ENCODE peak calls at places on chromosomes 12 and 14, in six cellular contexts. L is body of pancreas, N is endodermal cell, V is cardiac muscle cell, Q is heart right ventricle, D is transverse colon. M is an unnamed sample. For H3K9me3, the result is how much of the 10 kb centered on the place peaks cover.

GRCh38 chr14:65230287-65230728 is 128.0 kb upstream of the MAX start:
- DNase-seq in L (peak), N (no peak), V (peak), Q (peak), D (no peak), M (no peak)

GRCh38 chr14:31122921-31123320 is 84.7 kb downstream of the HECTD1 start:
- DNase-seq in Q (no peak), V (no peak), N (no peak), D (no peak), L (no peak), M (no peak)

GRCh38 chr14:96316087-96316486 is 47.1 kb downstream of the ATG2B start:
- DNase-seq in L (no peak), N (no peak), Q (no peak), D (no peak), V (no peak), M (no peak)

GRCh38 chr12:132075026-132075713 is 68.9 kb downstream of the DDX51 start:
- DNase-seq in L (no peak), Q (no peak), V (no peak), D (no peak), N (peak), M (no peak)

GRCh38 chr14:85421166-85421877 is 108.6 kb upstream of the FLRT2 start:
- DNase-seq in V (no peak), D (no peak), Q (no peak), L (no peak), N (no peak), M (no peak)

GRCh38 chr14:36604757-36605505 is 22.5 kb upstream of the NKX2-8 start:
- DNase-seq in L (peak), N (peak), Q (peak), D (peak), V (peak), M (no peak)

GRCh38 chr12:46386877-46387629 is 14.5 kb upstream of the SLC38A2 start:
- DNase-seq in V (no peak), N (peak), L (no peak), Q (peak), D (peak), M (no peak)

GRCh38 chr12:108683906-108684556 is 47.3 kb downstream of the CORO1C start:
- DNase-seq in L (no peak), D (no peak), V (no peak), N (no peak), Q (no peak), M (no peak)

GRCh38 chr12:3655331-3655900 is 97.5 kb downstream of the CRACR2A start:
- DNase-seq in L (no peak), Q (no peak), D (no peak), V (peak), N (peak), M (no peak)

GRCh38 chr12:100127766-100128508 is 14.7 kb downstream of the BLTP3B start:
- DNase-seq in N (no peak), D (no peak), V (no peak), L (no peak), Q (no peak), M (no peak)

GRCh38 chr12:125544979-125545378 is 479.7 kb downstream of the AACS start:
- DNase-seq in V (no peak), D (no peak), N (no peak), Q (no peak), L (no peak), M (no peak)

GRCh38 chr12:12008232-12008850 is 62.4 kb upstream of the BCL2L14 start:
- DNase-seq in V (no peak), L (no peak), Q (no peak), D (peak), N (peak), M (peak)

GRCh38 chr14:30657606-30658163 is 35.6 kb downstream of the SCFD1 start:
- DNase-seq in V (no peak), L (no peak), Q (no peak), D (no peak), N (no peak), M (no peak)

GRCh38 chr14:25048170-25049126 is 1.5 kb downstream of the STXBP6 start:
- DNase-seq in N (peak), Q (peak), D (peak), L (peak), V (no peak), M (no peak)

GRCh38 chr12:53676715-53677611 is 1.1 kb upstream of the ATP5MC2 start:
- DNase-seq in V (peak), D (peak), L (peak), N (peak), Q (peak), M (peak)

GRCh38 chr14:74510211-74510931 is 16.8 kb downstream of the ISCA2 start:
- DNase-seq in Q (no peak), D (no peak), V (peak), L (no peak), N (peak), M (no peak)

GRCh38 chr12:70255311-70255710 is 12.1 kb downstream of the CNOT2 start:
- DNase-seq in D (no peak), V (no peak), N (no peak), L (no peak), Q (no peak), M (no peak)

GRCh38 chr14:74852922-74853530 is 22.9 kb downstream of the PROX2 start:
- DNase-seq in D (no peak), L (no peak), N (no peak), V (no peak), Q (no peak), M (no peak)

GRCh38 chr12:10159280-10159679 is 12.7 kb downstream of the OLR1 start:
- DNase-seq in V (no peak), Q (no peak), L (no peak), N (no peak), D (no peak), M (no peak)

GRCh38 chr12:2891240-2892053 is 756 bp downstream of the TULP3 start:
- DNase-seq in L (peak), Q (peak), V (peak), N (peak), D (peak), M (no peak)

GRCh38 chr12:72134934-72135333 is 137.2 kb upstream of the TRHDE start:
- DNase-seq in N (no peak), V (no peak), L (no peak), D (no peak), Q (no peak), M (no peak)

GRCh38 chr12:19547258-19547657 is 108.0 kb downstream of the AEBP2 start:
- DNase-seq in V (no peak), D (no peak), L (no peak), N (no peak), Q (no peak), M (no peak)

GRCh38 chr14:37198273-37198598 is 499 bp downstream of the MIPOL1 start:
- DNase-seq in N (no peak), D (no peak), L (no peak), V (no peak), Q (no peak), M (no peak)

GRCh38 chr12:68812553-68813241 is 4.7 kb downstream of the MDM2 start:
- DNase-seq in V (no peak), L (no peak), Q (no peak), D (no peak), N (no peak), M (no peak)

GRCh38 chr12:90801776-90802175 is 153.2 kb downstream of the CCER1 start:
- DNase-seq in N (no peak), V (no peak), L (no peak), Q (no peak), D (no peak), M (no peak)

GRCh38 chr14:21525995-21526671 is at the start of gene SALL2:
- DNase-seq in L (peak), N (peak), Q (peak), D (peak), V (peak), M (peak)

GRCh38 chr12:5071496-5071895 is 27.8 kb downstream of the KCNA5 start:
- DNase-seq in L (no peak), N (no peak), V (no peak), Q (no peak), D (no peak), M (no peak)

GRCh38 chr12:5076761-5077160 is 33.1 kb downstream of the KCNA5 start:
- DNase-seq in V (no peak), L (peak), D (no peak), Q (peak), N (no peak), M (no peak)

GRCh38 chr12:5073054-5073453 is 29.4 kb downstream of the KCNA5 start:
- DNase-seq in V (no peak), Q (no peak), D (no peak), N (no peak), L (no peak), M (no peak)

GRCh38 chr12:5072326-5072725 is 28.6 kb downstream of the KCNA5 start:
- DNase-seq in N (no peak), D (no peak), L (no peak), V (no peak), Q (no peak), M (no peak)

DNA sequence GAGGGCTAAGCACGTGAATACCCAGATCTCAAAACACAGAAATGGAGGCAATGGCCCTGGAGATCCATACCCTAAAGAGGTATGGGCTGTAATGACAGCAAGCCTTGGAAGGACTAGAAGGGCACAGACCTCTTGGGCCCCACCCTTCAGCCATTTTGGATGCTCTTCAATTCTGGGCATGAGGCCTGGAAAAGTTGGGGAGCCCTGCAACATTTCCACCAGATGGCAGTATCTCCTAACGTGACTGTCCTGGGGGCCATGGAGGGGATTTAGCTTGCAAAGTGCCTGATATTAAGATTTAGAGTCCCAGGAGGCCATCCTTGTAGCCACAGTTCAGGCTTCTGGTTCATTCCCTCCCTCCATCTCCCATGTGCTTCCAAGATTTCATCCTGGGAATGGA is 30.2 kb downstream of the KCNA5 start:
- DNase-seq in V (no peak), D (no peak), N (peak), Q (no peak), L (no peak), M (no peak)
- TF ChIP-seq CTCF in V (peak), D (no peak), N (peak), Q (no peak), L (no peak), M (no peak)

DNA sequence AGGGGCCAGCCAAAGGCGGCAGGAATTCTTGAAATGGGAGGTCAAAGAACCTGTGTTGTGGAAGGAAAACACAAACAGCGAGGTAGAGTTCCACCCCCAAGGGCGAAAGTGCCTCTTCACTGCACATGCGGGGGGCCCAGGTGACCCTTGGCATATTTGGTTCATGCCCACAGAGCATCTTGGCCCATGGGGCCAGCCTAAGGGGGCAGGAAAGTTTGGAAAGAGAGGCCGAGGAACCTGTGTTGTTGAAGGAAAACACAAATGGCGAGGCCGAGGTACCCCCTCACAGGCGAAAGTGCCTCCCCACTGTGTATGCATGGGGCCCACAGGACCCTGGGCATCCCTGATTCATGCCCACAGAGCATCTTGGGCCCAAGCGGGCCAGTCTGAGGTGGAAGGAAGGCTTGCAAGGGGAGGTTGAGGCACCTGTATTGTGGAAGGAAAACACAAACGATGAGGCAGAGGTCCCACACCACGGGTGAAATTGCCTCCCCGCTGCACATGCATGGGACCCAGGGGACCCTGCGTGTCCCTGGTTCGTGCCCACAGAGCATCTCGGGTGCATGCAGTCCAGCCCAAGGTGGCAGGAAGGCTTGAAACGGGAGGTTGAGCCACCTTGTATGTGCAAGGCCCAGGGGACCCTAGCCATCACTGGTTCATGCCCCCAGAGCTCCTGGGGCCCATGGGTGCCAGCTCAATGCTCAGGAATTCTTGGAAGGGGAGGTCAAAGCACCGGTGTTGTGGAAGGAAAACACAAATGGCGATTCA is 384.1 kb downstream of the ALG10 start:
- DNase-seq in V (no peak), L (peak), Q (no peak), D (peak), N (peak), M (no peak)
- H3K9me3 ChIP-seq in V (under half), L (under half), Q (under half), D (half or more), N (half or more), M (under half)

GRCh38 chr14:33343016-33343415 is 404.3 kb downstream of the NPAS3 start:
- DNase-seq in D (no peak), Q (no peak), N (no peak), L (no peak), V (no peak), M (no peak)

GRCh38 chr14:33347816-33348215 is 409.1 kb downstream of the NPAS3 start:
- DNase-seq in V (no peak), L (no peak), D (no peak), Q (no peak), N (no peak), M (no peak)

GRCh38 chr14:33342299-33342974 is 403.8 kb downstream of the NPAS3 start:
- DNase-seq in Q (no peak), D (no peak), V (no peak), N (peak), L (no peak), M (no peak)
- TF ChIP-seq CTCF in Q (no peak), D (no peak), V (no peak), N (no peak), L (no peak), M (no peak)

GRCh38 chr14:98834119-98834518 is 437.9 kb downstream of the BCL11B start:
- DNase-seq in D (no peak), V (no peak), N (no peak), L (no peak), Q (no peak), M (no peak)
- H3K9me3 ChIP-seq in D (under half), V (under half), N (under half), L (under half), Q (under half), M (under half)

DNA sequence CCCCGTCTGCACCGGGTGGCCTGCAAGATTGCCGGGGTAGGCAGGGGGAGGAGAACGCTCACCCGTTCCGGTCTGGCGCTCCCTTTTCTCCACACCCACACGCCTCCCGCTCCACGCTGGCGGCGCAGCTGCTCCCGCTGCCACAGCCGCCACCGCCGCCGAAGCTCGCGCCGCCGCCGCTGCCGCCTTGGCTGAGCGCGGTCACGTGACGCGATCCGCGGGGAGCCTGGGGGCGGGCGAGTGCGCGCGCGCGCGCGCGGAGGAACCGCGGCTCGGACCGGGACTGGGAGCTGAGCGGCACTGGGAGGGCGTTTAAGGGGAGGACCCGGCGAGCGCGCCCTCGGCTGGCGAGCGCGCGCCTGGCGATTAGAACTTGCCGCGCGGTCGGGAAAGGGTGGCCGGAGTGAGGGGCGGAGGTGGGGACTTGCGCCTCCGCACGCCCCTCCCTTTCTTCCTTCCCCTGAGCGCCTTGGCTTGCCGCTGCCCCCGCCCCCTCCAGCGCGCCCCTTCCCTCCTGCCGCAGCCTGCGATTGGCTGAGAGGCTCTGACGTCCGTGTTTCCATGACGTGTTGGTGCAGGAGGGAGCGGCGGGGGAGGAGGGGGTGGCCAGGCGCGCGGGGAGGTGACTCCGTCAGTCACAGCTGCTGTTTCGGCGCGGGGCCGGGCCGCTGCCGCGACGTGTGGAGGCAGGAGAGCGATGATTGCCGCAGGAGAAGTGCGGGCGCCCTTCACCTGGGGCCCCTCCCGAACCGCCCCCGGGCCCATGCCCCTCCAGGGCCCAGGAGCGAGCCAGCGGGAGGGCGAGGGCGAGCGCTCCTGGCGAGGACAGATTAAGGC is 737 bp upstream of the ATP2B1 start:
- DNase-seq in Q (peak), D (peak), N (peak), L (peak), V (peak), M (peak)
- TF ChIP-seq CTCF in Q (no peak), D (no peak), N (no peak), L (no peak), V (no peak), M (no peak)

M was measured in CD8-positive, alpha-beta T cell.